ENCODE peak calls at places on chromosomes 13 and 19, in eight cellular contexts. S is neuronal stem cell; F is PC-9; X is CD4-positive, alpha-beta T cell; M is endothelial cell of umbilical vein; Y is effector memory CD4-positive, alpha-beta T cell; R is small intestine; B is RWPE2. W is an unnamed sample.

GRCh38 chr13:100611678-100612492 is 23.3 kb upstream of the GGACT start:
- DNase-seq in S (no peak), F (peak; percentile 2), X (no peak), M (no peak), Y (no peak), R (no peak), B (no peak), W (no peak)

GRCh38 chr13:39565036-39565949 is 37.7 kb downstream of the LHFPL6 start:
- DNase-seq in S (no peak), F (peak; percentile 56), X (no peak), M (peak; percentile 70), Y (no peak), R (no peak), B (peak; percentile 84), W (no peak)

GRCh38 chr19:18313398-18313797 is 9.5 kb downstream of the LSM4 start:
- DNase-seq in S (no peak), F (no peak), X (no peak), M (no peak), Y (no peak), R (no peak), B (no peak), W (no peak)

GRCh38 chr13:112170823-112171569 is 104.0 kb downstream of the SOX1 start:
- DNase-seq in S (no peak), F (no peak), X (no peak), M (no peak), Y (no peak), R (no peak), B (no peak), W (no peak)

GRCh38 chr13:45511310-45512147 is 46.8 kb downstream of the COG3 start:
- DNase-seq in S (peak; percentile 69), F (peak; percentile 29), X (no peak), M (peak; percentile 83), Y (peak; percentile 2), R (peak; percentile 76), B (no peak), W (peak; percentile 33)

GRCh38 chr19:12095111-12095790 is 30.7 kb downstream of the ZNF844 start:
- DNase-seq in S (no peak), F (no peak), X (no peak), M (no peak), Y (no peak), R (no peak), B (no peak), W (no peak)

GRCh38 chr19:48541813-48542212 is 10.2 kb upstream of the SULT2B1 start:
- DNase-seq in S (no peak), F (no peak), X (no peak), M (no peak), Y (no peak), R (no peak), B (no peak), W (no peak)

GRCh38 chr13:97256343-97256783 is 34.2 kb downstream of the MBNL2 start:
- DNase-seq in S (no peak), F (peak; percentile 50), X (no peak), M (peak; percentile 97), Y (no peak), R (peak; percentile 78), B (no peak), W (no peak)

GRCh38 chr19:50749490-50749889 is 20.8 kb upstream of the GPR32 start:
- DNase-seq in S (no peak), F (no peak), X (no peak), M (no peak), Y (no peak), R (no peak), B (no peak), W (no peak)

GRCh38 chr13:99766641-99767045 is 204.9 kb downstream of the ZIC5 start:
- DNase-seq in S (no peak), F (no peak), X (no peak), M (no peak), Y (no peak), R (no peak), B (no peak), W (no peak)

GRCh38 chr19:7916137-7916907 is 1.7 kb downstream of the TGFBR3L start:
- DNase-seq in S (no peak), F (no peak), X (no peak), M (no peak), Y (peak; percentile 49), R (peak; percentile 32), B (no peak), W (no peak)

GRCh38 chr19:41328157-41328817 is 18.3 kb downstream of the CCDC97 start:
- DNase-seq in S (no peak), F (no peak), X (peak; percentile 30), M (peak; percentile 54), Y (no peak), R (peak; percentile 55), B (no peak), W (no peak)

GRCh38 chr19:50580970-50581636 is 12.9 kb upstream of the LRRC4B start:
- DNase-seq in S (no peak), F (no peak), X (no peak), M (no peak), Y (no peak), R (no peak), B (no peak), W (no peak)

GRCh38 chr19:3665681-3666544 is 34.4 kb downstream of the PIP5K1C start:
- DNase-seq in S (peak; percentile 53), F (peak; percentile 53), X (peak; percentile 72), M (peak; percentile 46), Y (peak; percentile 60), R (peak; percentile 46), B (no peak), W (peak; percentile 73)

GRCh38 chr13:32849369-32849768 is 166.9 kb upstream of the KL start:
- DNase-seq in S (no peak), F (no peak), X (no peak), M (no peak), Y (no peak), R (no peak), B (no peak), W (no peak)

GRCh38 chr13:106786006-106786579 is 218.2 kb upstream of the ARGLU1 start:
- DNase-seq in S (no peak), F (no peak), X (no peak), M (no peak), Y (no peak), R (no peak), B (no peak), W (no peak)

GRCh38 chr19:288911-289310 is 2.3 kb downstream of the PLPP2 start:
- DNase-seq in S (no peak), F (no peak), X (no peak), M (no peak), Y (no peak), R (peak; percentile 32), B (no peak), W (no peak)

GRCh38 chr13:24512208-24513068 is at the start of gene PARP4:
- DNase-seq in S (peak; percentile 64), F (peak; percentile 77), X (peak; percentile 53), M (peak; percentile 90), Y (peak; percentile 46), R (peak; percentile 96), B (peak; percentile 73), W (peak; percentile 89)

GRCh38 chr19:8244442-8244841 is 35.3 kb downstream of the CERS4 start:
- DNase-seq in S (no peak), F (no peak), X (no peak), M (no peak), Y (no peak), R (no peak), B (no peak), W (no peak)

GRCh38 chr13:68050746-68051145 is 820.6 kb upstream of the PCDH9 start:
- DNase-seq in S (no peak), F (no peak), X (no peak), M (no peak), Y (no peak), R (no peak), B (no peak), W (no peak)

GRCh38 chr13:40983725-40984669 is 35.1 kb downstream of the ELF1 start:
- DNase-seq in S (no peak), F (no peak), X (no peak), M (peak; percentile 58), Y (peak; percentile 12), R (no peak), B (no peak), W (no peak)

DNA sequence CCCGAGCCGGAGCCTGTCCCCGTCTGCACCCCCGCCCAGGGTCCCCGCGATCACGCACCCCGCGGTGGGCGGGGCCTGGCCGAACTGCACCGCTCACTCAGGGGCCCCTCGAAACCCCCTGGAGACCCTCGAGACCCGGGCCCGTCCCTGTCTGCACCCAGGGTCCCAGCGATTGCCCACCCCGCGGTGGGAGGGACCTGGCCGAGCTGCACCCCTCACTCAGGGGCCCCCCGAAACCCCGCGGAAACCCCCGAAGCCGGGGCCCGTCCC is 523 bp downstream of the LMNB2 start:
- DNase-seq in S (no peak), F (no peak), X (no peak), M (no peak), Y (no peak), R (no peak), B (no peak), W (no peak)
- H3K27ac ChIP-seq in S (no peak overlapping the region), F (no peak overlapping the region), X (no peak overlapping the region), M (peak overlapping the region; percentile 68), Y (peak overlapping the region; percentile 75), R (no peak overlapping the region), B (peak overlapping the region; percentile 81), W (peak overlapping the region; percentile 33)

GRCh38 chr13:80721689-80722088 is 380.8 kb upstream of the SPRY2 start:
- DNase-seq in S (no peak), F (no peak), X (no peak), M (no peak), Y (no peak), R (no peak), B (no peak), W (no peak)

GRCh38 chr13:80727321-80727975 is 386.5 kb upstream of the SPRY2 start:
- DNase-seq in S (no peak), F (no peak), X (no peak), M (no peak), Y (no peak), R (no peak), B (no peak), W (no peak)

DNA sequence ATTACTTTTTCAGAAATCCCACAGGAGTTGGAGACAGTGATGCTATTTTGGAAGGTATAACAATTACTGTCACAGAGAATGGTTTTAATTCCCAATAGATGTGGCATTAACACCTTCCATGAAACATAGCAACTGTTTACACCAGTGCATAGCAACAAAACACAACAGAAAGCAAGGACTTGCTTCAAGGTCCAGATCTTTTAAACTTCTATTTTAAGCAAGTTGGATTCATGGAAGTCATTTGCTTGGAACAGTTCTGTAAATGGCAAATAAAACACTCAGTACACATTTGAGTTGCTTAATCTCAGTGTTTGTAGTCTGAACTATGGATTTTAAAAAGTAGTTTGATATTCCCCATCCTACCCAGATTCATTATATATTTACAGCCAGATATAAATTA is 386.0 kb upstream of the SPRY2 start:
- DNase-seq in S (no peak), F (no peak), X (no peak), M (no peak), Y (no peak), R (no peak), B (no peak), W (no peak)
- H3K27ac ChIP-seq in S (no peak overlapping the region), F (no peak overlapping the region), X (no peak overlapping the region), M (no peak overlapping the region), Y (no peak overlapping the region), R (no peak overlapping the region), B (no peak overlapping the region), W (no peak overlapping the region)

GRCh38 chr19:39843919-39844793 is 2.0 kb downstream of the FBL start:
- DNase-seq in S (no peak), F (no peak), X (no peak), M (peak; percentile 61), Y (no peak), R (peak; percentile 54), B (peak; percentile 1), W (no peak)
- H3K27ac ChIP-seq in S (no peak overlapping the region), F (no peak overlapping the region), X (no peak overlapping the region), M (no peak overlapping the region), Y (no peak overlapping the region), R (peak overlapping the region; percentile 5), B (peak overlapping the region; percentile 41), W (no peak overlapping the region)

GRCh38 chr13:48938308-48938943 is 37.3 kb upstream of the FNDC3A start:
- DNase-seq in S (no peak), F (no peak), X (no peak), M (no peak), Y (no peak), R (peak; percentile 40), B (no peak), W (no peak)
- H3K27ac ChIP-seq in S (no peak overlapping the region), F (no peak overlapping the region), X (no peak overlapping the region), M (no peak overlapping the region), Y (no peak overlapping the region), R (no peak overlapping the region), B (no peak overlapping the region), W (no peak overlapping the region)

W was measured in colonic mucosa.